ENCODE peak calls at places on chromosomes 16 and 17, in six cellular contexts. One of them, this sample, is unnamed.

GRCh38 chr17:33038740-33039139 is 47.1 kb downstream of the SPACA3 start:
- DNase-seq in Peyer's patch: no peak
- DNase-seq in WTC11: peak
- DNase-seq in EL: peak
- DNase-seq in amniotic stem cell: no peak
- DNase-seq in fibroblast of mammary gland: peak
- DNase-seq in this sample: peak

GRCh38 chr16:28087675-28088285 is 24.3 kb upstream of the GSG1L start:
- DNase-seq in Peyer's patch: no peak
- DNase-seq in WTC11: no peak
- DNase-seq in EL: no peak
- DNase-seq in amniotic stem cell: no peak
- DNase-seq in fibroblast of mammary gland: no peak
- DNase-seq in this sample: no peak

GRCh38 chr16:49055824-49056545 is 225.7 kb downstream of the CBLN1 start:
- DNase-seq in Peyer's patch: no peak
- DNase-seq in WTC11: peak
- DNase-seq in EL: no peak
- DNase-seq in amniotic stem cell: no peak
- DNase-seq in fibroblast of mammary gland: no peak
- DNase-seq in this sample: no peak

GRCh38 chr16:64669573-64669972 is 452.3 kb downstream of the CDH11 start:
- DNase-seq in Peyer's patch: no peak
- DNase-seq in WTC11: no peak
- DNase-seq in EL: no peak
- DNase-seq in amniotic stem cell: no peak
- DNase-seq in fibroblast of mammary gland: no peak
- DNase-seq in this sample: no peak

GRCh38 chr16:57277586-57277985 is 6.9 kb downstream of the PLLP start:
- DNase-seq in Peyer's patch: no peak
- DNase-seq in WTC11: no peak
- DNase-seq in EL: peak
- DNase-seq in amniotic stem cell: no peak
- DNase-seq in fibroblast of mammary gland: peak
- DNase-seq in this sample: peak

GRCh38 chr17:29250666-29251065 is 4.0 kb downstream of the CRYBA1 start:
- DNase-seq in Peyer's patch: no peak
- DNase-seq in WTC11: no peak
- DNase-seq in EL: peak
- DNase-seq in amniotic stem cell: no peak
- DNase-seq in fibroblast of mammary gland: peak
- DNase-seq in this sample: peak

GRCh38 chr17:61474235-61474927 is 22.2 kb downstream of the TBX4 start:
- DNase-seq in Peyer's patch: no peak
- DNase-seq in WTC11: no peak
- DNase-seq in EL: peak
- DNase-seq in amniotic stem cell: no peak
- DNase-seq in fibroblast of mammary gland: peak
- DNase-seq in this sample: no peak

GRCh38 chr16:85711982-85712587 is 23.3 kb upstream of the GINS2 start:
- DNase-seq in Peyer's patch: no peak
- DNase-seq in WTC11: no peak
- DNase-seq in EL: no peak
- DNase-seq in amniotic stem cell: no peak
- DNase-seq in fibroblast of mammary gland: no peak
- DNase-seq in this sample: no peak

GRCh38 chr17:82317394-82318168 is at the start of gene CD7:
- DNase-seq in Peyer's patch: peak
- DNase-seq in WTC11: no peak
- DNase-seq in EL: no peak
- DNase-seq in amniotic stem cell: no peak
- DNase-seq in fibroblast of mammary gland: no peak
- DNase-seq in this sample: no peak

GRCh38 chr16:54712866-54713265 is 217.8 kb upstream of the IRX5 start:
- DNase-seq in Peyer's patch: no peak
- DNase-seq in WTC11: no peak
- DNase-seq in EL: no peak
- DNase-seq in amniotic stem cell: no peak
- DNase-seq in fibroblast of mammary gland: no peak
- DNase-seq in this sample: no peak

GRCh38 chr17:16407911-16408588 is 7.3 kb upstream of the TRPV2 start:
- DNase-seq in Peyer's patch: peak
- DNase-seq in WTC11: peak
- DNase-seq in EL: peak
- DNase-seq in amniotic stem cell: no peak
- DNase-seq in fibroblast of mammary gland: peak
- DNase-seq in this sample: peak

GRCh38 chr16:68074850-68075249 is 10.3 kb upstream of the NFATC3 start:
- DNase-seq in Peyer's patch: peak
- DNase-seq in WTC11: no peak
- DNase-seq in EL: no peak
- DNase-seq in amniotic stem cell: no peak
- DNase-seq in fibroblast of mammary gland: no peak
- DNase-seq in this sample: no peak

GRCh38 chr16:70650216-70650615 is 3.9 kb downstream of the IL34 start:
- DNase-seq in Peyer's patch: no peak
- DNase-seq in WTC11: no peak
- DNase-seq in EL: no peak
- DNase-seq in amniotic stem cell: no peak
- DNase-seq in fibroblast of mammary gland: no peak
- DNase-seq in this sample: no peak

GRCh38 chr16:80317132-80318098 is 223.4 kb upstream of the DYNLRB2 start:
- DNase-seq in Peyer's patch: no peak
- DNase-seq in WTC11: peak
- DNase-seq in EL: peak
- DNase-seq in amniotic stem cell: no peak
- DNase-seq in fibroblast of mammary gland: no peak
- DNase-seq in this sample: no peak

GRCh38 chr16:22370038-22370541 is 4.3 kb downstream of the CDR2 start:
- DNase-seq in Peyer's patch: no peak
- DNase-seq in WTC11: no peak
- DNase-seq in EL: peak
- DNase-seq in amniotic stem cell: no peak
- DNase-seq in fibroblast of mammary gland: peak
- DNase-seq in this sample: peak

GRCh38 chr17:32341141-32341856 is 674 bp downstream of the C17orf75 start:
- DNase-seq in Peyer's patch: peak
- DNase-seq in WTC11: no peak
- DNase-seq in EL: peak
- DNase-seq in amniotic stem cell: no peak
- DNase-seq in fibroblast of mammary gland: peak
- DNase-seq in this sample: peak

GRCh38 chr17:41800601-41801373 is 11.0 kb downstream of the P3H4 start:
- DNase-seq in Peyer's patch: peak
- DNase-seq in WTC11: peak
- DNase-seq in EL: peak
- DNase-seq in amniotic stem cell: peak
- DNase-seq in fibroblast of mammary gland: peak
- DNase-seq in this sample: peak

GRCh38 chr17:1852327-1852726 is 22.5 kb downstream of the RPA1 start:
- DNase-seq in Peyer's patch: no peak
- DNase-seq in WTC11: no peak
- DNase-seq in EL: no peak
- DNase-seq in amniotic stem cell: no peak
- DNase-seq in fibroblast of mammary gland: no peak
- DNase-seq in this sample: no peak

GRCh38 chr17:59373879-59374495 is 42.5 kb downstream of the YPEL2 start:
- DNase-seq in Peyer's patch: no peak
- DNase-seq in WTC11: no peak
- DNase-seq in EL: peak
- DNase-seq in amniotic stem cell: no peak
- DNase-seq in fibroblast of mammary gland: peak
- DNase-seq in this sample: peak

GRCh38 chr16:47986031-47986430 is 169.8 kb downstream of the ABCC12 start:
- DNase-seq in Peyer's patch: no peak
- DNase-seq in WTC11: no peak
- DNase-seq in EL: no peak
- DNase-seq in amniotic stem cell: no peak
- DNase-seq in fibroblast of mammary gland: no peak
- DNase-seq in this sample: no peak

GRCh38 chr17:34639706-34640425 is 60.5 kb downstream of the TMEM132E start:
- DNase-seq in Peyer's patch: no peak
- DNase-seq in WTC11: no peak
- DNase-seq in EL: no peak
- DNase-seq in amniotic stem cell: no peak
- DNase-seq in fibroblast of mammary gland: no peak
- DNase-seq in this sample: no peak

GRCh38 chr17:58557981-58558380 is 43.5 kb upstream of the MTMR4 start:
- DNase-seq in Peyer's patch: no peak
- DNase-seq in WTC11: no peak
- DNase-seq in EL: no peak
- DNase-seq in amniotic stem cell: no peak
- DNase-seq in fibroblast of mammary gland: no peak
- DNase-seq in this sample: no peak

GRCh38 chr17:1873418-1873817 is 43.6 kb downstream of the RPA1 start:
- DNase-seq in Peyer's patch: no peak
- DNase-seq in WTC11: no peak
- DNase-seq in EL: no peak
- DNase-seq in amniotic stem cell: no peak
- DNase-seq in fibroblast of mammary gland: no peak
- DNase-seq in this sample: no peak

GRCh38 chr16:58608601-58609136 is 21.0 kb downstream of the CNOT1 start:
- DNase-seq in Peyer's patch: no peak
- DNase-seq in WTC11: no peak
- DNase-seq in EL: no peak
- DNase-seq in amniotic stem cell: no peak
- DNase-seq in fibroblast of mammary gland: no peak
- DNase-seq in this sample: no peak

GRCh38 chr16:87652386-87652785 is 50.1 kb downstream of the JPH3 start:
- DNase-seq in Peyer's patch: no peak
- DNase-seq in WTC11: no peak
- DNase-seq in EL: no peak
- DNase-seq in amniotic stem cell: no peak
- DNase-seq in fibroblast of mammary gland: no peak
- DNase-seq in this sample: no peak

GRCh38 chr16:2238396-2239230 is 2.4 kb downstream of the DNASE1L2 start:
- DNase-seq in Peyer's patch: no peak
- DNase-seq in WTC11: peak
- DNase-seq in EL: no peak
- DNase-seq in amniotic stem cell: no peak
- DNase-seq in fibroblast of mammary gland: no peak
- DNase-seq in this sample: no peak

GRCh38 chr17:20028436-20028835 is 19.3 kb downstream of the SPECC1 start:
- DNase-seq in Peyer's patch: no peak
- DNase-seq in WTC11: no peak
- DNase-seq in EL: no peak
- DNase-seq in amniotic stem cell: no peak
- DNase-seq in fibroblast of mammary gland: peak
- DNase-seq in this sample: peak

GRCh38 chr17:43402078-43402477 is 3.3 kb downstream of the ARL4D start:
- DNase-seq in Peyer's patch: no peak
- DNase-seq in WTC11: no peak
- DNase-seq in EL: no peak
- DNase-seq in amniotic stem cell: no peak
- DNase-seq in fibroblast of mammary gland: no peak
- DNase-seq in this sample: no peak

GRCh38 chr16:27385398-27385797 is 16.6 kb upstream of the IL21R start:
- DNase-seq in Peyer's patch: no peak
- DNase-seq in WTC11: no peak
- DNase-seq in EL: no peak
- DNase-seq in amniotic stem cell: no peak
- DNase-seq in fibroblast of mammary gland: no peak
- DNase-seq in this sample: no peak

GRCh38 chr17:3754458-3755334 is 31.0 kb downstream of the HASPIN start:
- DNase-seq in Peyer's patch: peak
- DNase-seq in WTC11: peak
- DNase-seq in EL: no peak
- DNase-seq in amniotic stem cell: no peak
- DNase-seq in fibroblast of mammary gland: peak
- DNase-seq in this sample: no peak

GRCh38 chr16:73011926-73012325 is 36.0 kb downstream of the ZFHX3 start:
- DNase-seq in Peyer's patch: no peak
- DNase-seq in WTC11: no peak
- DNase-seq in EL: no peak
- DNase-seq in amniotic stem cell: no peak
- DNase-seq in fibroblast of mammary gland: no peak
- DNase-seq in this sample: no peak

GRCh38 chr16:55671974-55672280 is 16.1 kb downstream of the SLC6A2 start:
- DNase-seq in Peyer's patch: no peak
- DNase-seq in WTC11: no peak
- DNase-seq in EL: no peak
- DNase-seq in amniotic stem cell: no peak
- DNase-seq in fibroblast of mammary gland: no peak
- DNase-seq in this sample: no peak

GRCh38 chr16:4415538-4416199 is 727 bp downstream of the CORO7 start:
- DNase-seq in Peyer's patch: peak
- DNase-seq in WTC11: peak
- DNase-seq in EL: peak
- DNase-seq in amniotic stem cell: no peak
- DNase-seq in fibroblast of mammary gland: no peak
- DNase-seq in this sample: no peak

This sample was measured in iris pigment epithelial cell.